ENCODE peak calls at places on chromosomes 4 and X, in seven cellular contexts. D, I, K, T, B, E and V are unnamed samples.

GRCh38 chrX:103879339-103879738 is 47.3 kb upstream of the RAB9B start:
- DNase-seq in I (no peak), E (no peak), K (peak), T (peak), B (no peak), D (peak), V (peak)

GRCh38 chrX:136652822-136653723 is 5.1 kb downstream of the CD40LG start:
- DNase-seq in E (no peak), I (no peak), K (no peak), T (no peak), D (no peak), B (no peak), V (no peak)

GRCh38 chrX:47556045-47556623 is 4.9 kb upstream of the ARAF start:
- DNase-seq in K (peak), I (peak), E (peak), B (peak), D (peak), T (peak), V (peak)

GRCh38 chrX:68699960-68700746 is 52.7 kb downstream of the STARD8 start:
- DNase-seq in D (peak), T (peak), I (no peak), E (no peak), B (peak), K (peak), V (peak)

GRCh38 chr4:26076000-26076587 is 162.1 kb downstream of the SMIM20 start:
- DNase-seq in I (peak), T (no peak), B (peak), E (no peak), D (peak), K (peak), V (peak)

GRCh38 chr4:38071801-38072567 is 111.8 kb downstream of the PTTG2 start:
- DNase-seq in E (no peak), K (no peak), T (no peak), B (no peak), D (no peak), I (peak), V (no peak)

GRCh38 chrX:9352683-9353430 is 112.0 kb upstream of the TBL1X start:
- DNase-seq in I (peak), K (peak), B (no peak), T (no peak), D (peak), E (no peak), V (peak)

GRCh38 chr4:17323619-17324400 is 188.1 kb downstream of the QDPR start:
- DNase-seq in I (no peak), D (peak), K (no peak), T (no peak), E (no peak), B (no peak), V (peak)

GRCh38 chr4:77308843-77309242 is 151.8 kb downstream of the CCNG2 start:
- DNase-seq in K (peak), B (no peak), I (peak), T (peak), E (no peak), D (peak), V (peak)

GRCh38 chr4:175542787-175543186 is 269.3 kb downstream of the GPM6A start:
- DNase-seq in B (no peak), E (no peak), D (peak), T (no peak), K (no peak), I (no peak), V (no peak)

GRCh38 chrX:118730500-118731247 is 3.3 kb downstream of the IL13RA1 start:
- DNase-seq in E (no peak), T (peak), I (no peak), D (peak), B (no peak), K (peak), V (peak)

GRCh38 chrX:121221321-121221977 is 174.0 kb downstream of the GLUD2 start:
- DNase-seq in K (no peak), I (no peak), T (no peak), E (no peak), D (no peak), B (no peak), V (no peak)

GRCh38 chr4:15805583-15806517 is 27.7 kb downstream of the CD38 start:
- DNase-seq in B (peak), I (peak), T (peak), K (peak), E (no peak), D (peak), V (peak)

GRCh38 chrX:119004920-119005524 is 30.6 kb downstream of the LONRF3 start:
- DNase-seq in I (peak), B (peak), T (peak), E (peak), D (peak), K (peak), V (peak)

GRCh38 chr4:165355900-165356300 is 22.9 kb upstream of the CPE start:
- DNase-seq in I (peak), T (peak), E (peak), B (no peak), D (peak), K (no peak), V (peak)